ENCODE peak calls at places on chromosomes 16 and 17, in four cellular contexts. R, K, D and U are unnamed samples.

GRCh38 chr17:79622776-79623175 is 11.9 kb upstream of the RBFOX3 start:
- DNase-seq in K (no peak), R (no peak), D (no peak), U (no peak)

GRCh38 chr16:89668790-89669158 is 11.1 kb downstream of the SPATA33 start:
- DNase-seq in D (no peak), K (no peak), R (no peak), U (no peak)

GRCh38 chr17:82696916-82697807 is 1.3 kb downstream of the RAB40B start:
- DNase-seq in K (peak), D (peak), R (no peak), U (no peak)

GRCh38 chr16:20614201-20615141 is 38.3 kb upstream of the ACSM2B start:
- DNase-seq in K (no peak), D (no peak), R (no peak), U (no peak)

GRCh38 chr17:71792966-71793365 is 327.9 kb upstream of the SOX9 start:
- DNase-seq in D (no peak), R (no peak), K (no peak), U (no peak)

GRCh38 chr17:59498421-59499307 is 66.7 kb upstream of the DHX40 start:
- DNase-seq in D (no peak), K (no peak), R (no peak), U (no peak)

GRCh38 chr16:50575743-50576142 is 27.5 kb downstream of the NKD1 start:
- DNase-seq in R (no peak), K (no peak), D (no peak), U (no peak)

GRCh38 chr17:76088041-76088867 is 9.3 kb downstream of the ZACN start:
- DNase-seq in R (no peak), K (no peak), D (peak), U (no peak)

GRCh38 chr17:2058521-2059124 is 3.7 kb downstream of the HIC1 start:
- DNase-seq in D (peak), R (peak), K (peak), U (no peak)

GRCh38 chr16:69408451-69408850 is 16.0 kb upstream of the CYB5B start:
- DNase-seq in D (no peak), K (no peak), R (no peak), U (peak)

GRCh38 chr16:71628810-71629209 is 2.8 kb downstream of the MARVELD3 start:
- DNase-seq in R (no peak), K (no peak), D (no peak), U (no peak)

GRCh38 chr16:8583712-8584111 is 6.6 kb downstream of the TMEM114 start:
- DNase-seq in R (no peak), K (no peak), D (no peak), U (no peak)

GRCh38 chr17:17985555-17985954 is 12.9 kb downstream of the DRC3 start:
- DNase-seq in D (no peak), R (no peak), K (no peak), U (no peak)

GRCh38 chr16:89722392-89723278 is 1.3 kb downstream of the ZNF276 start:
- DNase-seq in K (peak), D (no peak), R (peak), U (no peak)

GRCh38 chr16:86566601-86566965 is at the start of gene FOXC2:
- DNase-seq in R (peak), D (peak), K (peak), U (peak)

GRCh38 chr17:80888276-80889160 is 103.1 kb upstream of the CHMP6 start:
- DNase-seq in R (peak), D (no peak), K (no peak), U (no peak)

GRCh38 chr16:17106243-17106791 is 364.4 kb downstream of the XYLT1 start:
- DNase-seq in D (no peak), K (no peak), R (no peak), U (no peak)

GRCh38 chr17:69367298-69367697 is 40.4 kb upstream of the ABCA5 start:
- DNase-seq in R (no peak), D (no peak), K (no peak), U (no peak)

GRCh38 chr16:56357765-56358322 is 67.5 kb downstream of the AMFR start:
- DNase-seq in D (no peak), K (no peak), R (no peak), U (no peak)

GRCh38 chr16:85199069-85199725 is 86.9 kb upstream of the CIBAR2 start:
- DNase-seq in D (no peak), R (peak), K (no peak), U (no peak)

GRCh38 chr17:43905400-43905984 is 1.8 kb downstream of the MPP2 start:
- DNase-seq in D (no peak), R (no peak), K (no peak), U (no peak)

GRCh38 chr16:85394511-85395206 is 218.5 kb upstream of the GSE1 start:
- DNase-seq in D (peak), R (peak), K (no peak), U (no peak)

GRCh38 chr17:2704031-2704889 is 7.3 kb downstream of the CLUH start:
- DNase-seq in R (no peak), K (no peak), D (no peak), U (no peak)

GRCh38 chr16:3954411-3954921 is 74.0 kb upstream of the CREBBP start:
- DNase-seq in R (no peak), K (no peak), D (no peak), U (peak)

GRCh38 chr17:56449176-56449575 is 144.3 kb upstream of the NOG start:
- DNase-seq in D (no peak), K (no peak), R (no peak), U (no peak)

GRCh38 chr17:29291163-29291752 is 2.7 kb downstream of the NUFIP2 start:
- DNase-seq in D (no peak), K (no peak), R (no peak), U (peak)

GRCh38 chr16:86595983-86596605 is 17.7 kb downstream of the FOXL1 start:
- DNase-seq in R (no peak), K (no peak), D (no peak), U (no peak)

GRCh38 chr17:76088868-76089576 is 10.0 kb downstream of the ZACN start:
- DNase-seq in K (no peak), D (no peak), R (no peak), U (no peak)

GRCh38 chr17:28519236-28519635 is 13.1 kb downstream of the FOXN1 start:
- DNase-seq in K (no peak), R (no peak), D (no peak), U (no peak)

GRCh38 chr16:5756969-5757368 is 659.4 kb upstream of the EEF2KMT start:
- DNase-seq in R (no peak), K (no peak), D (no peak), U (no peak)

GRCh38 chr17:69560987-69561441 is 146.5 kb downstream of the MAP2K6 start:
- DNase-seq in D (no peak), K (no peak), R (no peak), U (no peak)

GRCh38 chr16:3640632-3641501 is 13.6 kb upstream of the DNASE1 start:
- DNase-seq in R (no peak), K (no peak), D (no peak), U (no peak)

GRCh38 chr17:39963826-39964225 is 1.0 kb downstream of the GSDMA start:
- DNase-seq in K (no peak), R (no peak), D (no peak), U (no peak)

GRCh38 chr17:75853410-75853809 is 1.7 kb downstream of the WBP2 start:
- DNase-seq in K (no peak), R (no peak), D (no peak), U (no peak)

GRCh38 chr16:87457724-87458423 is 35.0 kb downstream of the ZCCHC14 start:
- DNase-seq in R (no peak), D (no peak), K (peak), U (peak)